ENCODE peak calls at places on chromosomes 3 and 15, in seven cellular contexts. One of them, this sample, is unnamed.

GRCh38 chr15:90889313-90889730 is 5.0 kb downstream of the FES start:
- DNase-seq in astrocyte of the spinal cord: no peak
- DNase-seq in KG1: no peak
- DNase-seq in AG09309: no peak
- DNase-seq in NCI-H82: no peak
- DNase-seq in EH: no peak
- DNase-seq in NCI-H2107: no peak
- DNase-seq in this sample: no peak

GRCh38 chr3:62169871-62170660 is 203.3 kb downstream of the FEZF2 start:
- DNase-seq in astrocyte of the spinal cord: peak; percentile 65
- DNase-seq in KG1: no peak
- DNase-seq in EH: peak; percentile 45
- DNase-seq in NCI-H82: no peak
- DNase-seq in AG09309: no peak
- DNase-seq in NCI-H2107: no peak
- DNase-seq in this sample: no peak

GRCh38 chr3:87855626-87856025 is 203.2 kb downstream of the CGGBP1 start:
- DNase-seq in EH: peak; percentile 75
- DNase-seq in astrocyte of the spinal cord: peak; percentile 41
- DNase-seq in KG1: no peak
- DNase-seq in NCI-H2107: no peak
- DNase-seq in AG09309: peak; percentile 5
- DNase-seq in NCI-H82: no peak
- DNase-seq in this sample: no peak

GRCh38 chr3:24005669-24006068 is 60.6 kb downstream of the NR1D2 start:
- DNase-seq in EH: no peak
- DNase-seq in astrocyte of the spinal cord: no peak
- DNase-seq in NCI-H82: no peak
- DNase-seq in NCI-H2107: no peak
- DNase-seq in AG09309: no peak
- DNase-seq in KG1: no peak
- DNase-seq in this sample: no peak

GRCh38 chr3:140441006-140441405 is 236.9 kb upstream of the TRIM42 start:
- DNase-seq in EH: peak; percentile 47
- DNase-seq in NCI-H82: no peak
- DNase-seq in NCI-H2107: no peak
- DNase-seq in AG09309: peak; percentile 16
- DNase-seq in KG1: no peak
- DNase-seq in astrocyte of the spinal cord: peak; percentile 84
- DNase-seq in this sample: no peak

GRCh38 chr3:71168043-71168720 is 415.3 kb downstream of the FOXP1 start:
- DNase-seq in astrocyte of the spinal cord: peak; percentile 65
- DNase-seq in NCI-H2107: no peak
- DNase-seq in KG1: no peak
- DNase-seq in NCI-H82: no peak
- DNase-seq in EH: peak; percentile 60
- DNase-seq in AG09309: no peak
- DNase-seq in this sample: no peak

GRCh38 chr3:17639765-17640164 is 102.7 kb downstream of the TBC1D5 start:
- DNase-seq in KG1: no peak
- DNase-seq in AG09309: peak; percentile 65
- DNase-seq in NCI-H82: no peak
- DNase-seq in NCI-H2107: no peak
- DNase-seq in EH: peak; percentile 92
- DNase-seq in astrocyte of the spinal cord: peak; percentile 84
- DNase-seq in this sample: peak; percentile 7

GRCh38 chr15:41512078-41512394 is 1.6 kb downstream of the LTK start:
- DNase-seq in NCI-H2107: no peak
- DNase-seq in EH: no peak
- DNase-seq in NCI-H82: peak; percentile 45
- DNase-seq in KG1: no peak
- DNase-seq in AG09309: no peak
- DNase-seq in astrocyte of the spinal cord: no peak
- DNase-seq in this sample: no peak

GRCh38 chr3:25480811-25481210 is 52.7 kb downstream of the RARB start:
- DNase-seq in EH: peak; percentile 21
- DNase-seq in NCI-H82: no peak
- DNase-seq in astrocyte of the spinal cord: no peak
- DNase-seq in AG09309: no peak
- DNase-seq in KG1: no peak
- DNase-seq in NCI-H2107: no peak
- DNase-seq in this sample: no peak

GRCh38 chr3:194586839-194587238 is 46.4 kb downstream of the TMEM44 start:
- DNase-seq in astrocyte of the spinal cord: peak; percentile 89
- DNase-seq in KG1: no peak
- DNase-seq in AG09309: peak; percentile 24
- DNase-seq in NCI-H2107: no peak
- DNase-seq in NCI-H82: no peak
- DNase-seq in EH: peak; percentile 66
- DNase-seq in this sample: no peak

GRCh38 chr3:11077466-11077865 is 76.8 kb upstream of the HRH1 start:
- DNase-seq in NCI-H82: no peak
- DNase-seq in NCI-H2107: no peak
- DNase-seq in AG09309: peak; percentile 76
- DNase-seq in EH: peak; percentile 58
- DNase-seq in KG1: no peak
- DNase-seq in astrocyte of the spinal cord: no peak
- DNase-seq in this sample: no peak

GRCh38 chr15:26087395-26087794 is 224.3 kb upstream of the ATP10A start:
- DNase-seq in EH: peak; percentile 82
- DNase-seq in KG1: no peak
- DNase-seq in AG09309: peak; percentile 11
- DNase-seq in NCI-H2107: no peak
- DNase-seq in NCI-H82: peak; percentile 91
- DNase-seq in astrocyte of the spinal cord: no peak
- DNase-seq in this sample: no peak

GRCh38 chr3:193910886-193911738 is 224.8 kb upstream of the HES1 start:
- DNase-seq in KG1: no peak
- DNase-seq in NCI-H82: no peak
- DNase-seq in astrocyte of the spinal cord: no peak
- DNase-seq in EH: no peak
- DNase-seq in NCI-H2107: no peak
- DNase-seq in AG09309: no peak
- DNase-seq in this sample: no peak

GRCh38 chr3:15815696-15816095 is 17.9 kb upstream of the ANKRD28 start:
- DNase-seq in EH: peak; percentile 77
- DNase-seq in astrocyte of the spinal cord: peak; percentile 85
- DNase-seq in KG1: no peak
- DNase-seq in NCI-H2107: no peak
- DNase-seq in AG09309: no peak
- DNase-seq in NCI-H82: peak; percentile 31
- DNase-seq in this sample: no peak

GRCh38 chr3:158821847-158822246 is 20.0 kb downstream of the MFSD1 start:
- DNase-seq in astrocyte of the spinal cord: no peak
- DNase-seq in AG09309: no peak
- DNase-seq in EH: no peak
- DNase-seq in NCI-H82: no peak
- DNase-seq in NCI-H2107: no peak
- DNase-seq in KG1: no peak
- DNase-seq in this sample: no peak

GRCh38 chr15:95019907-95020306 is 788.5 kb downstream of the MCTP2 start:
- DNase-seq in NCI-H82: no peak
- DNase-seq in AG09309: no peak
- DNase-seq in NCI-H2107: no peak
- DNase-seq in astrocyte of the spinal cord: no peak
- DNase-seq in KG1: no peak
- DNase-seq in EH: no peak
- DNase-seq in this sample: no peak

GRCh38 chr3:4983739-4984510 is 4.7 kb downstream of the BHLHE40 start:
- DNase-seq in astrocyte of the spinal cord: peak; percentile 94
- DNase-seq in AG09309: peak; percentile 87
- DNase-seq in EH: peak; percentile 83
- DNase-seq in NCI-H82: peak; percentile 43
- DNase-seq in KG1: peak; percentile 79
- DNase-seq in NCI-H2107: no peak
- DNase-seq in this sample: no peak

GRCh38 chr15:88623061-88623460 is 1.9 kb downstream of the AEN start:
- DNase-seq in astrocyte of the spinal cord: peak; percentile 74
- DNase-seq in KG1: no peak
- DNase-seq in NCI-H82: no peak
- DNase-seq in EH: peak; percentile 88
- DNase-seq in NCI-H2107: no peak
- DNase-seq in AG09309: peak; percentile 37
- DNase-seq in this sample: no peak

GRCh38 chr3:81352867-81353266 is 408.6 kb downstream of the GBE1 start:
- DNase-seq in NCI-H2107: peak; percentile 6
- DNase-seq in NCI-H82: peak; percentile 48
- DNase-seq in EH: peak; percentile 11
- DNase-seq in AG09309: no peak
- DNase-seq in astrocyte of the spinal cord: peak; percentile 2
- DNase-seq in KG1: no peak
- DNase-seq in this sample: no peak

GRCh38 chr3:186268616-186269448 is 93.2 kb downstream of the DGKG start:
- DNase-seq in KG1: no peak
- DNase-seq in AG09309: peak; percentile 7
- DNase-seq in astrocyte of the spinal cord: no peak
- DNase-seq in NCI-H2107: no peak
- DNase-seq in EH: peak; percentile 36
- DNase-seq in NCI-H82: peak; percentile 56
- DNase-seq in this sample: no peak

GRCh38 chr3:53513556-53514190 is 19.3 kb downstream of the CACNA1D start:
- DNase-seq in KG1: no peak
- DNase-seq in astrocyte of the spinal cord: no peak
- DNase-seq in NCI-H2107: no peak
- DNase-seq in AG09309: no peak
- DNase-seq in EH: no peak
- DNase-seq in NCI-H82: no peak
- DNase-seq in this sample: no peak

GRCh38 chr3:156812521-156813335 is 13.4 kb upstream of the LEKR1 start:
- DNase-seq in NCI-H2107: no peak
- DNase-seq in NCI-H82: no peak
- DNase-seq in astrocyte of the spinal cord: peak; percentile 42
- DNase-seq in AG09309: no peak
- DNase-seq in EH: no peak
- DNase-seq in KG1: no peak
- DNase-seq in this sample: peak; percentile 55

GRCh38 chr3:174247671-174248070 is 611.5 kb upstream of the NAALADL2 start:
- DNase-seq in NCI-H82: no peak
- DNase-seq in NCI-H2107: no peak
- DNase-seq in KG1: no peak
- DNase-seq in EH: no peak
- DNase-seq in AG09309: no peak
- DNase-seq in astrocyte of the spinal cord: no peak
- DNase-seq in this sample: no peak

GRCh38 chr15:32717290-32718081 is at the start of gene GREM1:
- DNase-seq in astrocyte of the spinal cord: peak; percentile 77
- DNase-seq in AG09309: no peak
- DNase-seq in NCI-H2107: no peak
- DNase-seq in EH: peak; percentile 89
- DNase-seq in KG1: no peak
- DNase-seq in NCI-H82: no peak
- DNase-seq in this sample: no peak

GRCh38 chr15:99414755-99415731 is 150.7 kb upstream of the MEF2A start:
- DNase-seq in NCI-H2107: no peak
- DNase-seq in NCI-H82: no peak
- DNase-seq in astrocyte of the spinal cord: no peak
- DNase-seq in EH: no peak
- DNase-seq in AG09309: no peak
- DNase-seq in KG1: no peak
- DNase-seq in this sample: no peak

GRCh38 chr3:29601861-29602585 is 321.2 kb downstream of the RBMS3 start:
- DNase-seq in KG1: no peak
- DNase-seq in EH: no peak
- DNase-seq in NCI-H2107: no peak
- DNase-seq in AG09309: no peak
- DNase-seq in NCI-H82: no peak
- DNase-seq in astrocyte of the spinal cord: no peak
- DNase-seq in this sample: no peak

This sample was measured in NCI-H510A.